ENCODE peak calls at places on chromosomes 3 and 15, in nine cellular contexts. One of them, this sample, is unnamed.
A peak's percentile ranks its signal among the peaks of the same experiment; 100 is the strongest.

GRCh38 chr3:157931517-157931916 is 174.7 kb downstream of the SHOX2 start:
- DNase-seq in cardiac fibroblast: no peak
- DNase-seq in breast epithelium: no peak
- DNase-seq in AG04450: no peak
- DNase-seq in upper lobe of right lung: no peak
- DNase-seq in transverse colon: no peak
- DNase-seq in left lung: no peak
- DNase-seq in lower leg skin: no peak
- DNase-seq in A549: no peak
- DNase-seq in this sample: no peak

GRCh38 chr3:132087356-132087755 is 52.5 kb upstream of the CPNE4 start:
- DNase-seq in cardiac fibroblast: no peak
- DNase-seq in upper lobe of right lung: no peak
- DNase-seq in transverse colon: no peak
- DNase-seq in AG04450: no peak
- DNase-seq in lower leg skin: no peak
- DNase-seq in breast epithelium: no peak
- DNase-seq in left lung: no peak
- DNase-seq in A549: no peak
- DNase-seq in this sample: no peak

GRCh38 chr3:143812411-143812968 is 35.8 kb downstream of the SLC9A9 start:
- DNase-seq in transverse colon: no peak
- DNase-seq in cardiac fibroblast: no peak
- DNase-seq in A549: no peak
- DNase-seq in breast epithelium: no peak
- DNase-seq in left lung: no peak
- DNase-seq in AG04450: no peak
- DNase-seq in lower leg skin: no peak
- DNase-seq in upper lobe of right lung: no peak
- DNase-seq in this sample: no peak

GRCh38 chr3:82012775-82013174 is 251.3 kb upstream of the GBE1 start:
- DNase-seq in A549: no peak
- DNase-seq in breast epithelium: no peak
- DNase-seq in upper lobe of right lung: no peak
- DNase-seq in transverse colon: no peak
- DNase-seq in lower leg skin: no peak
- DNase-seq in AG04450: no peak
- DNase-seq in cardiac fibroblast: peak; percentile 14
- DNase-seq in left lung: no peak
- DNase-seq in this sample: no peak

GRCh38 chr3:182789371-182789770 is 3.9 kb upstream of the ATP11B start:
- DNase-seq in lower leg skin: no peak
- DNase-seq in breast epithelium: no peak
- DNase-seq in transverse colon: no peak
- DNase-seq in cardiac fibroblast: peak; percentile 17
- DNase-seq in AG04450: no peak
- DNase-seq in left lung: no peak
- DNase-seq in A549: no peak
- DNase-seq in upper lobe of right lung: no peak
- DNase-seq in this sample: no peak

GRCh38 chr3:194905696-194906095 is 220.0 kb downstream of the FAM43A start:
- DNase-seq in A549: no peak
- DNase-seq in breast epithelium: no peak
- DNase-seq in left lung: no peak
- DNase-seq in transverse colon: no peak
- DNase-seq in cardiac fibroblast: peak; percentile 59
- DNase-seq in AG04450: no peak
- DNase-seq in upper lobe of right lung: no peak
- DNase-seq in lower leg skin: no peak
- DNase-seq in this sample: no peak

GRCh38 chr15:38254065-38254883 is 1.6 kb downstream of the SPRED1 start:
- DNase-seq in transverse colon: peak; percentile 62
- DNase-seq in upper lobe of right lung: no peak
- DNase-seq in A549: peak; percentile 60
- DNase-seq in left lung: peak; percentile 57
- DNase-seq in breast epithelium: no peak
- DNase-seq in lower leg skin: peak; percentile 57
- DNase-seq in cardiac fibroblast: peak; percentile 78
- DNase-seq in AG04450: no peak
- DNase-seq in this sample: no peak

GRCh38 chr15:35697549-35698299 is 151.8 kb upstream of the DPH6 start:
- DNase-seq in AG04450: peak; percentile 62
- DNase-seq in upper lobe of right lung: no peak
- DNase-seq in transverse colon: peak; percentile 16
- DNase-seq in A549: peak; percentile 17
- DNase-seq in breast epithelium: no peak
- DNase-seq in cardiac fibroblast: peak; percentile 75
- DNase-seq in left lung: no peak
- DNase-seq in lower leg skin: no peak
- DNase-seq in this sample: no peak

GRCh38 chr15:90031231-90031791 is 30.2 kb downstream of the ZNF710 start:
- DNase-seq in left lung: peak; percentile 31
- DNase-seq in A549: no peak
- DNase-seq in breast epithelium: no peak
- DNase-seq in cardiac fibroblast: peak; percentile 90
- DNase-seq in AG04450: no peak
- DNase-seq in lower leg skin: no peak
- DNase-seq in upper lobe of right lung: peak; percentile 35
- DNase-seq in transverse colon: peak; percentile 44
- DNase-seq in this sample: no peak

GRCh38 chr15:64070965-64071851 is 22.4 kb downstream of the CIAO2A start:
- DNase-seq in upper lobe of right lung: no peak
- DNase-seq in breast epithelium: no peak
- DNase-seq in cardiac fibroblast: peak; percentile 89
- DNase-seq in left lung: peak; percentile 72
- DNase-seq in A549: peak; percentile 71
- DNase-seq in AG04450: peak; percentile 39
- DNase-seq in lower leg skin: peak; percentile 88
- DNase-seq in transverse colon: peak; percentile 47
- DNase-seq in this sample: no peak

GRCh38 chr15:63860161-63860954 is 26.6 kb upstream of the HERC1 start:
- DNase-seq in upper lobe of right lung: no peak
- DNase-seq in left lung: no peak
- DNase-seq in AG04450: no peak
- DNase-seq in breast epithelium: no peak
- DNase-seq in A549: no peak
- DNase-seq in transverse colon: peak; percentile 14
- DNase-seq in lower leg skin: no peak
- DNase-seq in cardiac fibroblast: no peak
- DNase-seq in this sample: no peak

GRCh38 chr3:179651687-179652466 is 963 bp upstream of the USP13 start:
- DNase-seq in AG04450: no peak
- DNase-seq in transverse colon: no peak
- DNase-seq in left lung: no peak
- DNase-seq in cardiac fibroblast: no peak
- DNase-seq in lower leg skin: no peak
- DNase-seq in upper lobe of right lung: no peak
- DNase-seq in breast epithelium: no peak
- DNase-seq in A549: no peak
- DNase-seq in this sample: no peak

GRCh38 chr3:179652467-179653105 is at the start of gene USP13:
- DNase-seq in cardiac fibroblast: peak; percentile 85
- DNase-seq in lower leg skin: peak; percentile 47
- DNase-seq in breast epithelium: peak; percentile 54
- DNase-seq in AG04450: peak; percentile 55
- DNase-seq in transverse colon: peak; percentile 54
- DNase-seq in A549: peak; percentile 74
- DNase-seq in upper lobe of right lung: peak; percentile 86
- DNase-seq in left lung: peak; percentile 66
- DNase-seq in this sample: peak; percentile 86

GRCh38 chr3:179655236-179655635 is 2.4 kb downstream of the USP13 start:
- DNase-seq in lower leg skin: no peak
- DNase-seq in cardiac fibroblast: no peak
- DNase-seq in transverse colon: no peak
- DNase-seq in upper lobe of right lung: no peak
- DNase-seq in A549: no peak
- DNase-seq in AG04450: no peak
- DNase-seq in left lung: no peak
- DNase-seq in breast epithelium: no peak
- DNase-seq in this sample: no peak

GRCh38 chr3:179653777-179654117 is 907 bp downstream of the USP13 start:
- DNase-seq in breast epithelium: no peak
- DNase-seq in upper lobe of right lung: peak; percentile 67
- DNase-seq in cardiac fibroblast: no peak
- DNase-seq in A549: peak; percentile 31
- DNase-seq in left lung: no peak
- DNase-seq in lower leg skin: no peak
- DNase-seq in transverse colon: peak; percentile 7
- DNase-seq in AG04450: no peak
- DNase-seq in this sample: no peak

DNA sequence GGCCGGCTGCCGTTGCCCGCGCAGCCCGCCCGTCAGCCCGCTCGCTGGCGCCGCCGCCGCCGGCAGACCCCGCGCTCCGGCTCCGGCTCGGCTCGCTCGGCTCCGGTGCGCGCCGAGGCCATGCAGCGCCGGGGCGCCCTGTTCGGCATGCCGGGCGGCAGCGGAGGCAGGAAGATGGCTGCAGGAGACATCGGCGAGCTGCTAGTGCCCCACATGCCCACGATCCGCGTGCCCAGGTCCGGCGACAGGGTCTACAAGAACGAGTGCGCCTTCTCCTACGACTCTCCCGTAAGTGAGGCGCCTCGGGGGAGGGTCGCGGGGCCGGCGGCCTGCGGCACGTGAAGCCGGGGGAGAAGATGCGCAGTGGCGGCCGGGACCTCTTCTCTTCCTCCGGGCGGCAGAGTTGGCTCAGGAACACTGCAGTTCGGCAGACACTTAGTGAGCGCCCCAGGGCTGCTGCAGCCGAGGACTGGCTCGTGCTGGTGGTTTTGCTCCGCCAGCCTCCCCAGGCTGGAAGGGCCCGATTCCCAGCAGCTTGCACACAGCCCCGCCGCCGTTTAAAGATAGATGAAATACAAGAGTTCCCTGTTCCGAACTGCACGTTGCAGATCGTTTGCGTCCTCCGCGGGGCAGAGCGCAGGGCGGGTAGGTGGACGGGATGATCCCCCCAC is 401 bp downstream of the USP13 start:
- DNase-seq in lower leg skin: peak; percentile 63
- DNase-seq in cardiac fibroblast: peak; percentile 79
- DNase-seq in upper lobe of right lung: peak; percentile 89
- DNase-seq in left lung: peak; percentile 81
- DNase-seq in transverse colon: peak; percentile 68
- DNase-seq in breast epithelium: peak; percentile 66
- DNase-seq in A549: peak; percentile 69
- DNase-seq in AG04450: peak; percentile 61
- DNase-seq in this sample: peak; percentile 79
- TF ChIP-seq CTCF in lower leg skin: no peak
- TF ChIP-seq CTCF in cardiac fibroblast: no peak
- TF ChIP-seq CTCF in upper lobe of right lung: peak; percentile 8
- TF ChIP-seq CTCF in left lung: no peak
- TF ChIP-seq CTCF in transverse colon: no peak
- TF ChIP-seq CTCF in breast epithelium: no peak
- TF ChIP-seq CTCF in A549: peak; percentile 1
- TF ChIP-seq CTCF in AG04450: peak; percentile 19
- TF ChIP-seq CTCF in this sample: no peak

DNA sequence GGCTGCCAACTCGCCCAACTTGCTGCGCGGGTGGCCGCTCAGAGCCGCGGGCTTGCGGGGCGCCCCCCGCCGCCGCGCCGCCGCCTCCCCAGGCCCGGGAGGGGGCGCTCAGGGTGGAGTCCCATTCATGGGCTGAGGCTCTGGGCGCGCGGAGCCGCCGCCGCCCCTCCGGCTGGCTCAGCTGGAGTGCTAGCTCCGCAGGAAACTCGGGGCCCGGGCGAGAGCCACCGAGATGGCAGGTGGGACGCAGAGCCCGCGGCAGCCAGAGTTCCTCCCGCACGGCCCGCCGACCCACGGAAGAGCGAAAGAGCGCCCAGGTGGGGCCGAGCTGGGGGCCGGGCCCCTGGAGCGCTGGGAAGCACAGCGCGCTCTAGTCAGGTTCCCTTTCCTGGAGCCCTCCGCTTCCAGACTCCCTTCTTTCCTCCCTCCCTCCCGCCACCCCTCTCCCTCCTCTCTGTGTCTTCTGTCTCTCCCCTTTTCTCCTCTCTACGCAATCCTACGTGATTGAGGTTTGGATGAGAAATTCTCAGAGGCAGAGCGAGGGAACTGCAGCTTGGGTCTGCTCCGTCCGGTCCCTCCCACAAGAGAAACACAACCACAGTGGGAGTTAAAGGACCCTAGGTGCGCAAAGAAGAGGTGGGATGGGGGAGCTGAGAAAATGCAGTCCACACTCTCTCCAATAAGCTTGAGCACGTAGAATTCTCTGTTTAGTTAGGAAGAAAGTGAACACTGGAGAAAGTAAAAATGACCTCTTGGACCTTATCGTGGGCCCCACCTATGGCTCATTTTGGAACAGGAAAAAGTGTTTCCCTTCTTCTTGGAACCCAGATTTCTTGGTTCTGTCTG is 317.3 kb downstream of the FGF12 start:
- DNase-seq in AG04450: no peak
- DNase-seq in transverse colon: no peak
- DNase-seq in lower leg skin: no peak
- DNase-seq in cardiac fibroblast: peak; percentile 42
- DNase-seq in breast epithelium: no peak
- DNase-seq in left lung: no peak
- DNase-seq in A549: peak; percentile 45
- DNase-seq in upper lobe of right lung: no peak
- DNase-seq in this sample: no peak
- TF ChIP-seq CTCF in AG04450: no peak
- TF ChIP-seq CTCF in transverse colon: no peak
- TF ChIP-seq CTCF in lower leg skin: no peak
- TF ChIP-seq CTCF in cardiac fibroblast: no peak
- TF ChIP-seq CTCF in breast epithelium: no peak
- TF ChIP-seq CTCF in left lung: no peak
- TF ChIP-seq CTCF in A549: peak; percentile 31
- TF ChIP-seq CTCF in upper lobe of right lung: no peak
- TF ChIP-seq CTCF in this sample: peak; percentile 58

GRCh38 chr3:172040078-172040975 is 949 bp downstream of the FNDC3B start:
- DNase-seq in upper lobe of right lung: peak; percentile 95
- DNase-seq in A549: peak; percentile 76
- DNase-seq in breast epithelium: peak; percentile 74
- DNase-seq in transverse colon: peak; percentile 84
- DNase-seq in AG04450: peak; percentile 76
- DNase-seq in left lung: peak; percentile 90
- DNase-seq in lower leg skin: peak; percentile 77
- DNase-seq in cardiac fibroblast: peak; percentile 89
- DNase-seq in this sample: peak; percentile 80
- TF ChIP-seq CTCF in upper lobe of right lung: peak; percentile 16
- TF ChIP-seq CTCF in A549: no peak
- TF ChIP-seq CTCF in breast epithelium: no peak
- TF ChIP-seq CTCF in transverse colon: peak; percentile 22
- TF ChIP-seq CTCF in AG04450: peak; percentile 37
- TF ChIP-seq CTCF in left lung: no peak
- TF ChIP-seq CTCF in lower leg skin: no peak
- TF ChIP-seq CTCF in cardiac fibroblast: peak; percentile 18
- TF ChIP-seq CTCF in this sample: peak; percentile 25

GRCh38 chr3:86149054-86149453 is 841.9 kb downstream of the VGLL3 start:
- DNase-seq in breast epithelium: no peak
- DNase-seq in AG04450: no peak
- DNase-seq in cardiac fibroblast: no peak
- DNase-seq in transverse colon: no peak
- DNase-seq in left lung: no peak
- DNase-seq in upper lobe of right lung: no peak
- DNase-seq in A549: no peak
- DNase-seq in lower leg skin: no peak
- DNase-seq in this sample: no peak

GRCh38 chr3:86152620-86153019 is 838.3 kb downstream of the VGLL3 start:
- DNase-seq in cardiac fibroblast: no peak
- DNase-seq in breast epithelium: no peak
- DNase-seq in transverse colon: no peak
- DNase-seq in left lung: no peak
- DNase-seq in AG04450: no peak
- DNase-seq in A549: no peak
- DNase-seq in upper lobe of right lung: no peak
- DNase-seq in lower leg skin: no peak
- DNase-seq in this sample: no peak

GRCh38 chr3:86147119-86147518 is 843.8 kb downstream of the VGLL3 start:
- DNase-seq in left lung: no peak
- DNase-seq in transverse colon: no peak
- DNase-seq in AG04450: no peak
- DNase-seq in A549: peak; percentile 4
- DNase-seq in cardiac fibroblast: no peak
- DNase-seq in upper lobe of right lung: no peak
- DNase-seq in breast epithelium: no peak
- DNase-seq in lower leg skin: no peak
- DNase-seq in this sample: no peak
- TF ChIP-seq CTCF in left lung: no peak
- TF ChIP-seq CTCF in transverse colon: no peak
- TF ChIP-seq CTCF in AG04450: no peak
- TF ChIP-seq CTCF in A549: no peak
- TF ChIP-seq CTCF in cardiac fibroblast: no peak
- TF ChIP-seq CTCF in upper lobe of right lung: no peak
- TF ChIP-seq CTCF in breast epithelium: no peak
- TF ChIP-seq CTCF in lower leg skin: no peak
- TF ChIP-seq CTCF in this sample: peak; percentile 44

This sample was measured in type B pancreatic cell.